ENCODE peak calls at places on chromosomes 1 and 21, in six cellular contexts. I is T-helper 17 cell, T is Calu3, U is T-helper 9 cell, Z is NCI-H1417, O is NCI-H345. N is an unnamed sample.

GRCh38 chr1:158943059-158943458 is 11.7 kb downstream of the PYHIN1 start:
- DNase-seq in I (no peak), T (no peak), U (no peak), Z (no peak), O (no peak), N (no peak)

GRCh38 chr21:43600642-43601397 is 58.5 kb downstream of the HSF2BP start:
- DNase-seq in I (no peak), T (peak; percentile 21), U (no peak), Z (peak; percentile 48), O (no peak), N (no peak)

GRCh38 chr1:156291226-156292061 is 4.0 kb downstream of the GLMP start:
- DNase-seq in I (no peak), T (peak; percentile 92), U (no peak), Z (no peak), O (no peak), N (peak; percentile 95)

GRCh38 chr1:216044538-216044937 is 378.7 kb downstream of the USH2A start:
- DNase-seq in I (no peak), T (no peak), U (no peak), Z (no peak), O (no peak), N (no peak)

GRCh38 chr1:246815693-246816270 is 91.6 kb downstream of the SCCPDH start:
- DNase-seq in I (no peak), T (no peak), U (no peak), Z (no peak), O (no peak), N (no peak)

GRCh38 chr1:48229309-48229708 is 6.8 kb downstream of the SLC5A9 start:
- DNase-seq in I (no peak), T (no peak), U (no peak), Z (no peak), O (no peak), N (no peak)

GRCh38 chr1:207164086-207164485 is 60.1 kb downstream of the C4BPA start:
- DNase-seq in I (no peak), T (no peak), U (no peak), Z (no peak), O (no peak), N (no peak)

GRCh38 chr1:26820784-26821269 is 5.7 kb upstream of the ZDHHC18 start:
- DNase-seq in I (no peak), T (no peak), U (no peak), Z (no peak), O (no peak), N (no peak)

GRCh38 chr1:15159166-15159555 is 5.6 kb downstream of the TMEM51 start:
- DNase-seq in I (no peak), T (no peak), U (no peak), Z (no peak), O (no peak), N (no peak)

GRCh38 chr21:31599563-31599962 is 59.9 kb upstream of the SOD1 start:
- DNase-seq in I (no peak), T (no peak), U (no peak), Z (no peak), O (no peak), N (no peak)

GRCh38 chr1:108533351-108534083 is 26.4 kb upstream of the EEIG2 start:
- DNase-seq in I (no peak), T (peak; percentile 23), U (no peak), Z (no peak), O (no peak), N (no peak)

GRCh38 chr1:98739762-98740161 is 78.2 kb downstream of the SNX7 start:
- DNase-seq in I (no peak), T (no peak), U (no peak), Z (no peak), O (no peak), N (no peak)

GRCh38 chr1:116909511-116910378 is at the start of gene PTGFRN:
- DNase-seq in I (peak; percentile 13), T (peak; percentile 65), U (peak; percentile 4), Z (peak; percentile 83), O (peak; percentile 33), N (peak; percentile 47)

GRCh38 chr1:93608188-93609109 is 73.2 kb downstream of the BCAR3 start:
- DNase-seq in I (no peak), T (no peak), U (no peak), Z (no peak), O (no peak), N (no peak)

GRCh38 chr1:66206563-66207154 is 327.3 kb upstream of the SGIP1 start:
- DNase-seq in I (no peak), T (no peak), U (no peak), Z (no peak), O (no peak), N (no peak)

GRCh38 chr1:48524892-48525467 is 53.0 kb upstream of the SPATA6 start:
- DNase-seq in I (no peak), T (no peak), U (no peak), Z (no peak), O (no peak), N (no peak)

GRCh38 chr1:181099152-181100014 is 10.9 kb downstream of the IER5 start:
- DNase-seq in I (no peak), T (no peak), U (no peak), Z (peak; percentile 53), O (no peak), N (no peak)

GRCh38 chr1:212514056-212514614 is 81.4 kb downstream of the NENF start:
- DNase-seq in I (no peak), T (peak; percentile 90), U (no peak), Z (peak; percentile 64), O (peak; percentile 78), N (peak; percentile 39)

GRCh38 chr1:91768786-91769697 is 116.9 kb downstream of the TGFBR3 start:
- DNase-seq in I (no peak), T (no peak), U (no peak), Z (no peak), O (no peak), N (no peak)

GRCh38 chr1:203033287-203033686 is 7.0 kb downstream of the PPFIA4 start:
- DNase-seq in I (no peak), T (no peak), U (no peak), Z (no peak), O (no peak), N (no peak)

GRCh38 chr1:25195835-25196234 is 36.5 kb downstream of the SYF2 start:
- DNase-seq in I (no peak), T (no peak), U (no peak), Z (peak; percentile 58), O (peak; percentile 67), N (no peak)

GRCh38 chr1:1402081-1402900 is 3.2 kb upstream of the CCNL2 start:
- DNase-seq in I (no peak), T (peak; percentile 43), U (no peak), Z (no peak), O (peak; percentile 16), N (no peak)

GRCh38 chr21:26966978-26967913 is at the start of gene ADAMTS5:
- DNase-seq in I (no peak), T (no peak), U (no peak), Z (peak; percentile 68), O (no peak), N (no peak)

GRCh38 chr1:151892190-151892589 is 17.1 kb downstream of the THEM4 start:
- DNase-seq in I (no peak), T (no peak), U (no peak), Z (no peak), O (no peak), N (no peak)

GRCh38 chr1:227774721-227775665 is 39.8 kb downstream of the SNAP47 start:
- DNase-seq in I (no peak), T (no peak), U (no peak), Z (no peak), O (no peak), N (peak; percentile 78)

GRCh38 chr1:117364240-117364639 is 3.0 kb upstream of the MAN1A2 start:
- DNase-seq in I (no peak), T (no peak), U (no peak), Z (no peak), O (no peak), N (no peak)

N was measured in upper lobe of left lung.